ENCODE peak calls at places on chromosomes 7 and 10, in ten cellular contexts. F, E, A, V, B, I, D, L, J and G are unnamed samples.
A peak's percentile ranks its signal among the peaks of the same experiment; 100 is the strongest.

GRCh38 chr10:86105640-86106039 is 261.0 kb downstream of the GRID1 start:
- DNase-seq in V (no peak), B (no peak), J (no peak), A (no peak), E (no peak), L (no peak), D (peak; percentile 54), I (no peak), F (no peak), G (no peak)

GRCh38 chr10:131839351-131839750 is 61.5 kb upstream of the PPP2R2D start:
- DNase-seq in D (peak; percentile 73), F (no peak), L (peak; percentile 30), A (peak; percentile 1), V (no peak), B (no peak), J (no peak), E (no peak), I (no peak), G (no peak)

GRCh38 chr7:127578036-127578684 is 7.2 kb downstream of the GCC1 start:
- DNase-seq in I (no peak), E (peak; percentile 80), A (no peak), D (no peak), J (no peak), V (no peak), F (no peak), L (no peak), B (no peak), G (peak; percentile 54)

GRCh38 chr7:44277851-44278250 is 47.5 kb downstream of the CAMK2B start:
- DNase-seq in B (peak; percentile 16), F (no peak), D (peak; percentile 62), L (peak; percentile 57), J (peak; percentile 1), A (no peak), E (peak; percentile 47), I (no peak), V (no peak), G (no peak)

GRCh38 chr10:76303682-76304316 is 872.4 kb downstream of the LRMDA start:
- DNase-seq in J (peak; percentile 63), D (peak; percentile 89), L (peak; percentile 80), I (peak; percentile 72), A (peak; percentile 85), V (no peak), F (no peak), B (peak; percentile 66), E (peak; percentile 71), G (peak; percentile 75)

GRCh38 chr10:24858908-24859270 is 93.5 kb downstream of the PRTFDC1 start:
- DNase-seq in J (no peak), D (no peak), F (no peak), B (no peak), A (no peak), L (no peak), E (no peak), I (no peak), V (no peak), G (no peak)

GRCh38 chr7:115748123-115748738 is 282.3 kb downstream of the TFEC start:
- DNase-seq in F (no peak), J (no peak), I (no peak), D (no peak), L (no peak), B (no peak), E (peak; percentile 8), V (no peak), A (no peak), G (no peak)

GRCh38 chr7:101936223-101936611 is 118.8 kb downstream of the CUX1 start:
- DNase-seq in E (no peak), F (no peak), J (no peak), L (no peak), A (no peak), V (no peak), I (no peak), D (no peak), B (no peak), G (no peak)

GRCh38 chr7:73560035-73560835 is 2.7 kb upstream of the BCL7B start:
- DNase-seq in V (peak; percentile 33), F (no peak), D (no peak), B (no peak), A (no peak), J (no peak), I (no peak), L (no peak), E (peak; percentile 91), G (no peak)

GRCh38 chr10:62475531-62475930 is 101.4 kb downstream of the ZNF365 start:
- DNase-seq in F (no peak), D (no peak), A (no peak), J (no peak), V (no peak), L (no peak), B (no peak), I (no peak), E (no peak), G (no peak)

GRCh38 chr10:94496010-94496409 is 49.6 kb upstream of the HELLS start:
- DNase-seq in J (no peak), A (no peak), I (no peak), B (no peak), V (no peak), D (no peak), F (no peak), E (peak; percentile 12), L (no peak), G (no peak)

GRCh38 chr10:89425000-89425399 is 10.6 kb downstream of the IFIT5 start:
- DNase-seq in F (no peak), I (no peak), V (no peak), A (no peak), D (no peak), B (no peak), J (no peak), E (no peak), L (no peak), G (no peak)

GRCh38 chr10:120423350-120424197 is 33.5 kb upstream of the PLPP4 start:
- DNase-seq in I (peak; percentile 23), J (peak; percentile 38), F (no peak), A (peak; percentile 34), L (no peak), B (no peak), E (peak; percentile 13), D (no peak), V (peak; percentile 57), G (no peak)

GRCh38 chr10:56823849-56824248 is 462.8 kb upstream of the ZWINT start:
- DNase-seq in B (no peak), J (no peak), D (no peak), L (no peak), F (no peak), I (no peak), V (no peak), A (no peak), E (no peak), G (no peak)

GRCh38 chr7:66693331-66693730 is 47.2 kb upstream of the RABGEF1 start:
- DNase-seq in L (no peak), V (no peak), J (no peak), I (no peak), A (no peak), B (no peak), E (no peak), F (no peak), D (no peak), G (no peak)

GRCh38 chr7:64574481-64575159 is 11.7 kb upstream of the ZNF680 start:
- DNase-seq in A (peak; percentile 38), D (no peak), V (no peak), I (no peak), L (no peak), E (peak; percentile 38), B (peak; percentile 63), J (no peak), F (no peak), G (peak; percentile 21)

GRCh38 chr7:22343071-22343470 is 13.9 kb downstream of the RAPGEF5 start:
- DNase-seq in V (no peak), A (no peak), L (no peak), E (no peak), I (no peak), J (no peak), F (no peak), D (no peak), B (no peak), G (no peak)

GRCh38 chr7:13179011-13179574 is 491.7 kb downstream of the ARL4A start:
- DNase-seq in D (no peak), F (no peak), A (no peak), B (no peak), J (no peak), E (peak; percentile 6), I (no peak), L (no peak), V (no peak), G (no peak)
- TF ChIP-seq CTCF in D (no peak), F (peak; percentile 32), A (peak; percentile 59), B (no peak), J (no peak), E (no peak), I (no peak), L (no peak), V (no peak), G (no peak)

GRCh38 chr7:76066716-76067503 is 19.0 kb downstream of the MDH2 start:
- DNase-seq in A (no peak), D (no peak), J (no peak), E (no peak), L (no peak), F (no peak), I (no peak), V (no peak), B (no peak), G (no peak)
- TF ChIP-seq POLR2A in A (no peak), D (no peak), J (no peak), E (no peak), L (no peak), F (no peak), I (no peak), V (peak; percentile 56), B (no peak), G (no peak)

DNA sequence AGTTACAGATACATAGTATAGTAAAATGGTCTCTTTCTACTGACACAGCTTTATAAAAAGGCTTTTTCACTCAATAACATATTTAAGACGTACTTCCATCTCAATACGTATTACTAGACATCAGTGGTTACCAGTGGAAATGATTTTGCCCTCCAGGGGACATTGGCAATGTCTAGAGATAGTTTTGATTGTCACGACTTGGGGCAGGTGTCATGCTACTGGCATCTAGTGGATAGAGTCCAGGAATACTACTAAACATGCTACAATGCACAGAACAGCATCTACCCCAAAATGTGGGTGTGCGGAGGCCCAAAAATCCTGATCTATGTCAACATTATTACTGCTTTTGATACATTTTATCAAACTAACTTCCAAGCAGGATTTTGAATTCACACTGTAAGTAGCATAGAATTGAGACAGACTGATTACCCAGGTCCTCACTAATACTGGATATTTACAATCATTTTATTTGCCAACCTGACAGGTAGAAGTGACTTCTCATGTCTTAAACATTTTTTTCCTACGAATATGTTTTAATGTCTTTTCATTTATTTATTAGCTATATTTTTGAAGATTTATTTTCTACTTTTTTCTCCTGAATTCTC is 53.8 kb downstream of the HGF start:
- DNase-seq in J (no peak), E (peak; percentile 53), V (no peak), D (no peak), F (no peak), I (no peak), L (no peak), A (no peak), B (no peak), G (no peak)
- TF ChIP-seq CTCF in J (no peak), E (peak; percentile 48), V (no peak), D (no peak), F (peak; percentile 51), I (peak; percentile 18), L (no peak), A (no peak), B (no peak), G (peak; percentile 8)

DNA sequence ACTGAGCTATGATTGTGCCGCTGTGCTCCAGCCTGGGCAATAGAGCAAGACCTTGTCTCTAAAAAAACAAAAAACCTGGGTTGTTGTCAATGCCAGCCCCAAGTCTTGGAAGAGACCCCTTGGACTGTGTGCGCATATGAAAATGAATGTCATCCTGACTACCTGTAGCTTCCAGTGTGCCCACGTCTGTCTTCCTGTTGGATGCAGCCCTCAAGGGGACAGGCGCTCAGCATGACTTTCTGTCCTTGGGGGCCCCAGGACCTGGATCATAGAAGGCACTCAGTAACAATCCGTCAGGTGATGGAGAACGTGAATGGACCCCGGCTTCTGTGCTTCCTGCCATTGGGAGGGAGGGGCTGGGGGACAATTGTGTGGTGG is 9.0 kb downstream of the PRF1 start:
- DNase-seq in E (no peak), V (no peak), F (no peak), D (peak; percentile 43), A (no peak), I (no peak), J (no peak), B (no peak), L (no peak), G (no peak)
- TF ChIP-seq POLR2A in E (no peak), V (no peak), F (no peak), D (no peak), A (no peak), I (no peak), J (no peak), B (no peak), L (no peak), G (no peak)